ENCODE peak calls at places on chromosomes 5 and 9, in five cellular contexts. W is tibial nerve, O is stomach, G is K562, H is sigmoid colon. A is an unnamed sample.

GRCh38 chr5:31640573-31640972 is 1.6 kb downstream of the PDZD2 start:
- DNase-seq in W (no peak), O (no peak), G (no peak), H (no peak), A (no peak)

GRCh38 chr5:129629581-129629980 is 118.3 kb upstream of the MINAR2 start:
- DNase-seq in W (no peak), O (no peak), G (no peak), H (no peak), A (no peak)

GRCh38 chr9:133320421-133320881 is 15.5 kb downstream of the SURF6 start:
- DNase-seq in W (no peak), O (no peak), G (peak; percentile 24), H (peak; percentile 41), A (no peak)

GRCh38 chr5:65767565-65767964 is 45.6 kb downstream of the NLN start:
- DNase-seq in W (no peak), O (no peak), G (no peak), H (no peak), A (no peak)

GRCh38 chr9:8262625-8263622 is 463.3 kb upstream of the DMAC1 start:
- DNase-seq in W (no peak), O (no peak), G (no peak), H (no peak), A (no peak)

GRCh38 chr9:37996050-37996811 is 72.8 kb downstream of the SHB start:
- DNase-seq in W (no peak), O (no peak), G (no peak), H (no peak), A (no peak)

GRCh38 chr9:31119882-31120481 is 1264.5 kb upstream of the ACO1 start:
- DNase-seq in W (no peak), O (peak; percentile 27), G (no peak), H (no peak), A (no peak)

GRCh38 chr5:173557123-173557903 is 59.1 kb downstream of the BOD1 start:
- DNase-seq in W (no peak), O (no peak), G (no peak), H (peak; percentile 49), A (no peak)

GRCh38 chr9:36140086-36141084 is 3.9 kb downstream of the GLIPR2 start:
- DNase-seq in W (no peak), O (no peak), G (no peak), H (peak; percentile 63), A (no peak)

GRCh38 chr9:7316458-7316795 is 483.2 kb downstream of the DMAC1 start:
- DNase-seq in W (no peak), O (no peak), G (no peak), H (no peak), A (no peak)

GRCh38 chr5:177539411-177539810 is 15.0 kb downstream of the FAM193B start:
- DNase-seq in W (no peak), O (no peak), G (no peak), H (no peak), A (no peak)

GRCh38 chr5:107840161-107840560 is 169.4 kb upstream of the EFNA5 start:
- DNase-seq in W (no peak), O (no peak), G (no peak), H (no peak), A (no peak)

GRCh38 chr9:132216861-132217655 is 55.2 kb downstream of the NTNG2 start:
- DNase-seq in W (no peak), O (no peak), G (no peak), H (no peak), A (no peak)

GRCh38 chr5:140594169-140594568 is 29.5 kb downstream of the SLC35A4 start:
- DNase-seq in W (no peak), O (no peak), G (no peak), H (no peak), A (no peak)

GRCh38 chr5:63261695-63262094 is 683.1 kb downstream of the LRRC70 start:
- DNase-seq in W (no peak), O (no peak), G (no peak), H (no peak), A (no peak)

GRCh38 chr5:124740991-124741583 is 5.4 kb downstream of the ZNF608 start:
- DNase-seq in W (no peak), O (no peak), G (no peak), H (no peak), A (no peak)
- H3K4me3 ChIP-seq in W (no peak overlapping the region), O (no peak overlapping the region), G (no peak overlapping the region), H (no peak overlapping the region), A (no peak overlapping the region)

DNA sequence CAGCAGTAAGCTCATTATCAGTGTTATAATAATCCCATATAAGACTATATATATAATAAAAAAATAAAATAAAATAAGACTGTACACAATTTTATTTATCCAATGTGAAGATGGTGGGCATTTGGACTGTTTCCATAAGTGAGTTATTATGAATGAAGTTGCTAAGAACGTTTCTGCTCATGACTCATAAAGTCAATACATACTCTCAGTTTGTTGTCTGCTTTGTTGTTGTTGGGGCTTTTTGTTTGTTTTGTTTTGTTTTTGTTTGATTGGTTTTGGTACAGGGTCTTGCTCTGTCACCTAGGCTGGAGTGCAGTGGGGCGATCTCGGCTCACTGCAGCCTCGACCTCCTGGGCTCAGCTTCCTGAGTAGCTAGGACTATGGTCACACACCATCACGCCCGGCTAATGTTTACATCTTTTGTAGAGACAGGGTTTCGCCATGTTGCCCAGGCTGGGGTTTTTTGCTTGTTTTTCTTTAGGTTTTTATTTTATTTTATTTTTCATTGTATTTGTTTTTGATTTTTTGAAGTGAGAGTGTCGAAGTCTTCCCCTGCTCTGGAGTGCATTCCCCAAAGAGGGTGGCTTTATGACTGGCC is 18.0 kb downstream of the TRIM7 start:
- DNase-seq in W (no peak), O (no peak), G (no peak), H (no peak), A (no peak)
- H3K27ac ChIP-seq in W (peak overlapping the region; percentile 92), O (no peak overlapping the region), G (peak overlapping the region; percentile 95), H (peak overlapping the region; percentile 82), A (no peak overlapping the region)

DNA sequence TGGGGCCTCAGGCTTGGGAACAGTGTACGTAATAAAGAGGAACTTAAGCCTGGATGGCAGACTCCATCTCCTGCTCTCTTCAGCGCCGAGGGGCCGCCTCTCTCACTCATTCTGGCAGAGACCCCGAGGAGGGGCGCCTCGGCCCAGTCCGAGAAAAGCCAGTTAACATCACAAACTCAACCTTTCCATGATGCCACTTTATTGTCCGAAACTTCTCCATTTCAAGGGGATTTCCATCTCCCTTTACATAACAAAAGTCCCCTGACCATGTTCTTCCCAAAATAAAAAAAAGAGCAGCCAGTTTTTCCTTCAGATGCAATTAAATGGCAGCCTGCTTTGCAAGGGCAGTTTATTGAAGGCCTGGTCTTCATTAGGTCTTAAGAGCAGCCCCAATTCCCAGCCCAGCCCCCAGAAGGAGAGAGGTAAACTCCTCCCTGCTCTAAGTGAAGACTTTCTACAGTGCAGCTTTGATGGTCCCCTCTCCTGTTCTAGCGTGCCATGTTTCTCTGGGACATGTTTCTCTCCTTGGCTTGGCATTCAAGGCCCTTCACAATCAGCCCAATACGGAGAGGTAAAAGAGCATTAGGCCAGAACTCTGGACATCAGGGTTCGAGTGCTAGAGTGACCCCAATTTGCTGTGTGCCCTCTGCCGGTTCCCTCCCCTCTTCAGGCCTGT is 19.5 kb upstream of the RAB14 start:
- DNase-seq in W (no peak), O (no peak), G (no peak), H (no peak), A (no peak)
- TF ChIP-seq POLR2A in W (no peak), O (no peak), G (no peak), H (no peak), A (no peak)

GRCh38 chr9:115627511-115627910 is 509.6 kb upstream of the TNC start:
- DNase-seq in W (no peak), O (no peak), G (no peak), H (no peak), A (no peak)
- H3K4me3 ChIP-seq in W (no peak overlapping the region), O (no peak overlapping the region), G (no peak overlapping the region), H (no peak overlapping the region), A (no peak overlapping the region)

DNA sequence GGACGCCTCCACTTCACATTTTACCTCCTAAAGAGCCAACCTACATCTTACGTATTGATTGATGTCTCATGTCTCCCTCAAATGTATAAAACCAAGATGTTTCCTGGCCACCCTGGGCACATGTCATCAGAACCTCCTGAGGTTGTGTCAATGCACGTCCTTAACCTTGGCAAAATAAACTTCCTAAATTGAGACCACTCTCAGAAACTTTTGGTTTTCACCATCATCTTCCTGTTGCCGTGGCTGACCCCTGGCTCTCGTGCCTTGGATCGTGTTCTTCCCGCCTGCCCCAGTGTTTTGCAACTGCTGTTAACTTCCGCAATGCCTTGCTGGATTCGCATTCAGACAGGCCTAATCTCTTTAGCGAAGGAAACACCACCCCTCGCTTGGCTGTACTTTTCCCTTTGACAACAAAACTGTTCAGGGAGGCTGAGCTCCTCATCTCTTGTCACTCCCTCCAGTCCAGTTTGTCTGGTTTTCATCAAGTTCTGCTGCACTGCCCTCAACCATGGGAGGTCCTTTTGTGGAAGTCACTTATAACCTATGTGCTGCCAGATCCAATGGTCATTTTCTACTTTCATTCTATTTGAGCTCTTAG is 1.2 kb upstream of the DAP start:
- DNase-seq in W (no peak), O (peak; percentile 43), G (no peak), H (peak; percentile 78), A (peak; percentile 79)
- H3K27ac ChIP-seq in W (peak overlapping the region; percentile 98), O (peak overlapping the region; percentile 97), G (peak overlapping the region; percentile 95), H (peak overlapping the region; percentile 95), A (peak overlapping the region; percentile 96)

DNA sequence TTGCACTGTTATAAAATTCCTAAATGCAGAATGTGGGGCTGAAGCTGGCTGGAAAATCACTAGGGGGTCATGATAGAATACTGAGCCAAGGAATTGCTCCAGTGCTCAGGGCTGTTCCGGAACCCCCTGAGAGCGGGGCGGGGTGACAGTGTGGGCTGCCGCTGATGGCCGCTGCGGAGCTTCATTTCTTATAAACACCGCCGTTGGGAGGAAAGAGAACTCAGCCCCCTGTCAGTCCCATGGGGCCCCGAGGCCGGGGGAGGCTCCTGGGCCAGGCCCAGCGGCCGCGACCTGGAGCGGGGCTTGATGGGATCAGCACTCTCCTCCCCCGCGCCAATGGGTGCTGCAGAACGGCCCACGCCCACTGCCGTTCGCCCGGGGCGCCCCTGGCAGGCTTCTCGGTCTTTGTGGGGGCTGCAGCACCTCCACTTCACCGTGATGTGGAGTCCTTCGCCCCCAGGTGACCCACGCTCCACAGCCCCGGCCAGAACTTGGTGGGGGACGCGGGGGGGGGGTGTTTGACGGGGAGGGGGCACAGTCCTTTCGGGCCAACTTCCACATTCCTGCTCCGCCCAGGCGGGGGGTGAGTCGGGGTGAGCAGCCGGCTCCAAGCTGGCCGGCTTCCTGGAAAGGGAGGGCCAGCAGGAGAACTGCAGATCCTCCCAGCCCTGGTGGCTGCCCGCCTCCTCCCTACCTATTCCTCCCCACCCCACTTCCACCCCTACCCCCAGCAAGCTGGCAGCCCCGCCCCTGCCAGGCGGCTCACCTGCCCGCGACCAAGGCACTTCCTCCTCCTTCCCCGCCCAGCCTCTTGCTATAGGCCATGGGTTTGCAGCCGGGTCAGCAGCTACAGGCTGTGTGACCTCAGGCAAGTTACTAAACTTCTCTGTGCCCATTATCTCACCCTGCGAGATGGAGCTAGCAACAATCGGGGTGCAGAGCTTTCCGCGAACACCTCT is 5.4 kb upstream of the IRF1 start:
- DNase-seq in W (peak; percentile 78), O (peak; percentile 96), G (peak; percentile 95), H (peak; percentile 94), A (peak; percentile 99)
- TF ChIP-seq POLR2A in W (no peak), O (peak; percentile 21), G (peak; percentile 61), H (peak; percentile 4), A (peak; percentile 68)

GRCh38 chr9:14415947-14416346 is 102.0 kb upstream of the NFIB start:
- DNase-seq in W (no peak), O (no peak), G (no peak), H (no peak), A (no peak)

GRCh38 chr9:14417230-14417629 is 103.3 kb upstream of the NFIB start:
- DNase-seq in W (no peak), O (no peak), G (no peak), H (no peak), A (no peak)

GRCh38 chr9:14419302-14419937 is 105.5 kb upstream of the NFIB start:
- DNase-seq in W (no peak), O (no peak), G (no peak), H (no peak), A (no peak)

GRCh38 chr9:14421291-14421690 is 107.3 kb upstream of the NFIB start:
- DNase-seq in W (no peak), O (no peak), G (no peak), H (no peak), A (no peak)

GRCh38 chr9:14418262-14419200 is 104.6 kb upstream of the NFIB start:
- DNase-seq in W (no peak), O (no peak), G (no peak), H (no peak), A (no peak)
- H3K4me3 ChIP-seq in W (peak overlapping the region; percentile 43), O (no peak overlapping the region), G (no peak overlapping the region), H (peak overlapping the region; percentile 35), A (no peak overlapping the region)